ENCODE peak calls at places on chromosomes 16 and 17, in eight cellular contexts. One of them, this sample, is unnamed.

GRCh38 chr16:20704281-20704680 is 6.8 kb upstream of the ACSM1 start:
- DNase-seq in IMR-90: no peak
- DNase-seq in dorsolateral prefrontal cortex: no peak
- DNase-seq in thoracic aorta: no peak
- DNase-seq in pancreas: no peak
- DNase-seq in CD4-positive, CD25-positive, alpha-beta regulatory T cell: no peak
- DNase-seq in HepG2: peak; percentile 43
- DNase-seq in stomach: no peak
- DNase-seq in this sample: no peak

GRCh38 chr17:8285270-8286181 is 2.9 kb upstream of the RANGRF start:
- DNase-seq in pancreas: no peak
- DNase-seq in dorsolateral prefrontal cortex: no peak
- DNase-seq in IMR-90: no peak
- DNase-seq in thoracic aorta: no peak
- DNase-seq in CD4-positive, CD25-positive, alpha-beta regulatory T cell: no peak
- DNase-seq in stomach: peak; percentile 80
- DNase-seq in HepG2: no peak
- DNase-seq in this sample: no peak

GRCh38 chr16:52077656-52078055 is 469.3 kb downstream of the TOX3 start:
- DNase-seq in CD4-positive, CD25-positive, alpha-beta regulatory T cell: no peak
- DNase-seq in dorsolateral prefrontal cortex: no peak
- DNase-seq in thoracic aorta: no peak
- DNase-seq in IMR-90: no peak
- DNase-seq in pancreas: no peak
- DNase-seq in stomach: no peak
- DNase-seq in HepG2: no peak
- DNase-seq in this sample: no peak

GRCh38 chr17:44599298-44600175 is 42.3 kb downstream of the FZD2 start:
- DNase-seq in IMR-90: peak; percentile 99
- DNase-seq in CD4-positive, CD25-positive, alpha-beta regulatory T cell: no peak
- DNase-seq in stomach: peak; percentile 43
- DNase-seq in HepG2: no peak
- DNase-seq in pancreas: peak; percentile 18
- DNase-seq in thoracic aorta: peak; percentile 78
- DNase-seq in dorsolateral prefrontal cortex: no peak
- DNase-seq in this sample: no peak

GRCh38 chr16:20611350-20611902 is 35.3 kb upstream of the ACSM2B start:
- DNase-seq in pancreas: peak; percentile 92
- DNase-seq in thoracic aorta: no peak
- DNase-seq in stomach: peak; percentile 84
- DNase-seq in HepG2: no peak
- DNase-seq in dorsolateral prefrontal cortex: no peak
- DNase-seq in CD4-positive, CD25-positive, alpha-beta regulatory T cell: no peak
- DNase-seq in IMR-90: no peak
- DNase-seq in this sample: peak; percentile 60

GRCh38 chr17:59174671-59175070 is 19.1 kb downstream of the PRR11 start:
- DNase-seq in IMR-90: no peak
- DNase-seq in HepG2: no peak
- DNase-seq in CD4-positive, CD25-positive, alpha-beta regulatory T cell: no peak
- DNase-seq in thoracic aorta: no peak
- DNase-seq in stomach: no peak
- DNase-seq in dorsolateral prefrontal cortex: no peak
- DNase-seq in pancreas: no peak
- DNase-seq in this sample: no peak

GRCh38 chr17:40556884-40557414 is 8.3 kb downstream of the CCR7 start:
- DNase-seq in thoracic aorta: no peak
- DNase-seq in IMR-90: no peak
- DNase-seq in HepG2: no peak
- DNase-seq in dorsolateral prefrontal cortex: no peak
- DNase-seq in pancreas: no peak
- DNase-seq in CD4-positive, CD25-positive, alpha-beta regulatory T cell: no peak
- DNase-seq in stomach: peak; percentile 23
- DNase-seq in this sample: no peak

GRCh38 chr17:50604470-50604869 is 30.2 kb upstream of the ABCC3 start:
- DNase-seq in thoracic aorta: no peak
- DNase-seq in pancreas: no peak
- DNase-seq in HepG2: no peak
- DNase-seq in stomach: peak; percentile 37
- DNase-seq in CD4-positive, CD25-positive, alpha-beta regulatory T cell: no peak
- DNase-seq in IMR-90: peak; percentile 28
- DNase-seq in dorsolateral prefrontal cortex: no peak
- DNase-seq in this sample: no peak

GRCh38 chr16:67279296-67280089 is at the start of gene PLEKHG4:
- DNase-seq in pancreas: peak; percentile 85
- DNase-seq in dorsolateral prefrontal cortex: no peak
- DNase-seq in stomach: peak; percentile 84
- DNase-seq in IMR-90: peak; percentile 66
- DNase-seq in HepG2: peak; percentile 69
- DNase-seq in thoracic aorta: no peak
- DNase-seq in CD4-positive, CD25-positive, alpha-beta regulatory T cell: peak; percentile 85
- DNase-seq in this sample: peak; percentile 57

GRCh38 chr17:14211246-14211645 is 25.4 kb downstream of the CDRT15 start:
- DNase-seq in stomach: no peak
- DNase-seq in thoracic aorta: no peak
- DNase-seq in pancreas: no peak
- DNase-seq in dorsolateral prefrontal cortex: no peak
- DNase-seq in IMR-90: no peak
- DNase-seq in HepG2: no peak
- DNase-seq in CD4-positive, CD25-positive, alpha-beta regulatory T cell: peak; percentile 37
- DNase-seq in this sample: no peak

GRCh38 chr17:4297351-4297750 is 33.6 kb upstream of the ANKFY1 start:
- DNase-seq in thoracic aorta: no peak
- DNase-seq in IMR-90: peak; percentile 7
- DNase-seq in CD4-positive, CD25-positive, alpha-beta regulatory T cell: no peak
- DNase-seq in dorsolateral prefrontal cortex: no peak
- DNase-seq in stomach: no peak
- DNase-seq in pancreas: no peak
- DNase-seq in HepG2: no peak
- DNase-seq in this sample: no peak

GRCh38 chr17:4287710-4288109 is 23.9 kb upstream of the ANKFY1 start:
- DNase-seq in IMR-90: no peak
- DNase-seq in pancreas: no peak
- DNase-seq in thoracic aorta: no peak
- DNase-seq in stomach: no peak
- DNase-seq in CD4-positive, CD25-positive, alpha-beta regulatory T cell: no peak
- DNase-seq in HepG2: no peak
- DNase-seq in dorsolateral prefrontal cortex: no peak
- DNase-seq in this sample: no peak

GRCh38 chr17:4295686-4296085 is 31.9 kb upstream of the ANKFY1 start:
- DNase-seq in IMR-90: no peak
- DNase-seq in CD4-positive, CD25-positive, alpha-beta regulatory T cell: no peak
- DNase-seq in pancreas: no peak
- DNase-seq in HepG2: no peak
- DNase-seq in stomach: no peak
- DNase-seq in dorsolateral prefrontal cortex: no peak
- DNase-seq in thoracic aorta: no peak
- DNase-seq in this sample: no peak

GRCh38 chr17:4293572-4293971 is 29.8 kb upstream of the ANKFY1 start:
- DNase-seq in pancreas: no peak
- DNase-seq in IMR-90: no peak
- DNase-seq in HepG2: no peak
- DNase-seq in thoracic aorta: no peak
- DNase-seq in stomach: no peak
- DNase-seq in CD4-positive, CD25-positive, alpha-beta regulatory T cell: no peak
- DNase-seq in dorsolateral prefrontal cortex: no peak
- DNase-seq in this sample: no peak
- H3K27ac ChIP-seq in pancreas: no peak overlapping the region
- H3K27ac ChIP-seq in IMR-90: no peak overlapping the region
- H3K27ac ChIP-seq in HepG2: no peak overlapping the region
- H3K27ac ChIP-seq in thoracic aorta: no peak overlapping the region
- H3K27ac ChIP-seq in stomach: no peak overlapping the region
- H3K27ac ChIP-seq in CD4-positive, CD25-positive, alpha-beta regulatory T cell: no peak overlapping the region
- H3K27ac ChIP-seq in dorsolateral prefrontal cortex: no peak overlapping the region
- H3K27ac ChIP-seq in this sample: no peak overlapping the region

DNA sequence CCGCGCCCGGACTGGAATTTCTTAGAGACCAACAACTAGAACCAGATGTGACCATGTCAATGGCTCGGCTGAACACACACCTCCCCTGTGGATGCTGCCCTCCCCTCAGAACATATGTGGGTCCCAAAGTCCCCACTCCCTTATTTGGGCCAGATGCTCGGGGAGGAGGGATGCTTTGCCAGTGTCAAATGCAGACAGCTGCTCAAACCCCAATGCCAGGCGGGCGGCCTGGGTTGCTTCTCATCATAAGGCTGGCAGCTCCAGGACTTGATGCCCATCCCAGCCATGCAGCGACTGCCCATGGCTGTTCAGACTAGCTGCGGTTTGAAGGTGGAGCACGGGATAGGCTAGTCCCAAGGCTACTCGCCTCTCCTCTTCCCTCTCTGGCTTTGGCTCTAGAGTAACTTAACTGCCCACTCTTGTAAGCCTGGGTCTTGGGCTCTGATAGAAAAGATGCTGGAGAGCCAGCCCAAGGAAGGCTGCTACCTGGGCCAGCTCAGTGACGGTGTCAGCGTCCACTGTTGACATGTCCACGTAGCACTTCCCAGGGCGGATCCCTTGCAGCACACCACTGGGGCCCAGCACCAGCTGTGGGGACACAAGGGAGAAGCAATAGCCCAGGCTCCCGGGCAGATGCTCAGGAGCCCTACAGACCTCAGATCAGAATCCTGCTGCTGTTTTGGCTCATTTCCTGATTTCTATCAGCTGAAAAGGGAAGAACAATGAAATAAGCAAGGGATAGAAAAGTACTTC is 11.0 kb upstream of the ROGDI start:
- DNase-seq in CD4-positive, CD25-positive, alpha-beta regulatory T cell: no peak
- DNase-seq in dorsolateral prefrontal cortex: no peak
- DNase-seq in HepG2: no peak
- DNase-seq in thoracic aorta: no peak
- DNase-seq in pancreas: no peak
- DNase-seq in stomach: no peak
- DNase-seq in IMR-90: no peak
- DNase-seq in this sample: no peak
- H3K27ac ChIP-seq in CD4-positive, CD25-positive, alpha-beta regulatory T cell: no peak overlapping the region
- H3K27ac ChIP-seq in dorsolateral prefrontal cortex: peak overlapping the region; percentile 47
- H3K27ac ChIP-seq in HepG2: no peak overlapping the region
- H3K27ac ChIP-seq in thoracic aorta: peak overlapping the region; percentile 43
- H3K27ac ChIP-seq in pancreas: no peak overlapping the region
- H3K27ac ChIP-seq in stomach: no peak overlapping the region
- H3K27ac ChIP-seq in IMR-90: peak overlapping the region; percentile 17
- H3K27ac ChIP-seq in this sample: no peak overlapping the region

DNA sequence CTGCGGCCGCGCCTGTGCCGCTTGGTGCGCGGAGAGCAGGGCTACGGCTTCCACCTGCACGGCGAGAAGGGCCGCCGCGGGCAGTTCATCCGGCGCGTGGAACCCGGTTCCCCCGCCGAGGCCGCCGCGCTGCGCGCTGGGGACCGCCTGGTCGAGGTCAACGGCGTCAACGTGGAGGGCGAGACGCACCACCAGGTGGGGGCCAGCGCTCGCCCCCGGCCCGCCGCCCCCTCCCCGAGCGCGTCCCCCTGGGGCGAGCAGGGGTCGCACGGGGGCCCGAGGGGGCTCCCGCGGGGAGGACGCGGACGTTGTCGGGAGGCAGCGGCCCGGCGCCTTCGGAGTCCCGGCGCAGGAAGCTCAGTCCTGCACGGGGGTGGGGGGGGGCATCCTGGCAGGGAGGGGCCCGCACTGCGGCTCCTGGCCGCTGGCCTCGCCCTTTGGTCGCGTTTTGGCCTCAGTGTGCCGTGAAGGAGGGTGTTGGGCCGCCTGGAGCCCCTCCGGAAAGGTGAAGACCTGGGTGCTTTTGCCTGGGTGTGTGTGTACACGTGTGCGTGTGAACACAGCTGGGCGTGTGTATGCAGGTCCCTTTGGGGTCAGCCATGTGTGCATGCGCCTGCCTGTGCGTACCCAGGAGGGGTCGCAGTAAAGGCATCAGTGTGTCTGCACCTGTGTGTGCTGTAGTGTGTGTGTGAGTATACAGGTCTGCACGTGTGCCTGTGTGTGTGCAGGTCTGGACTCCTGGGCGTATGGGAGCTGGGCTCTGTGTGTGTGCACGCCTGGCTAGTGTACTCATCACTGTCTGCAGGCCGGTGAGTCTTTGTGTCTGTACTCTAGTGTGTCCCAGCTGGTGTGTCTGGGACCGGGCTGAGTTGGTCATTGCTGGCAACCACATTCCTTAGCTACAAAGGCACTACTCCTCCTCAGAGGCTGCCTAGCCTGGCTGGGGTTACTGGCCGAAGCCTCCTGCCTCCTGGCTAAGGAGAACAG is 615 bp downstream of the NHERF2 start:
- DNase-seq in pancreas: peak; percentile 27
- DNase-seq in HepG2: peak; percentile 42
- DNase-seq in IMR-90: peak; percentile 59
- DNase-seq in thoracic aorta: no peak
- DNase-seq in CD4-positive, CD25-positive, alpha-beta regulatory T cell: no peak
- DNase-seq in dorsolateral prefrontal cortex: no peak
- DNase-seq in stomach: no peak
- DNase-seq in this sample: no peak
- H3K27ac ChIP-seq in pancreas: no peak overlapping the region
- H3K27ac ChIP-seq in HepG2: no peak overlapping the region
- H3K27ac ChIP-seq in IMR-90: peak overlapping the region; percentile 38
- H3K27ac ChIP-seq in thoracic aorta: no peak overlapping the region
- H3K27ac ChIP-seq in CD4-positive, CD25-positive, alpha-beta regulatory T cell: no peak overlapping the region
- H3K27ac ChIP-seq in dorsolateral prefrontal cortex: no peak overlapping the region
- H3K27ac ChIP-seq in stomach: peak overlapping the region; percentile 72
- H3K27ac ChIP-seq in this sample: no peak overlapping the region

DNA sequence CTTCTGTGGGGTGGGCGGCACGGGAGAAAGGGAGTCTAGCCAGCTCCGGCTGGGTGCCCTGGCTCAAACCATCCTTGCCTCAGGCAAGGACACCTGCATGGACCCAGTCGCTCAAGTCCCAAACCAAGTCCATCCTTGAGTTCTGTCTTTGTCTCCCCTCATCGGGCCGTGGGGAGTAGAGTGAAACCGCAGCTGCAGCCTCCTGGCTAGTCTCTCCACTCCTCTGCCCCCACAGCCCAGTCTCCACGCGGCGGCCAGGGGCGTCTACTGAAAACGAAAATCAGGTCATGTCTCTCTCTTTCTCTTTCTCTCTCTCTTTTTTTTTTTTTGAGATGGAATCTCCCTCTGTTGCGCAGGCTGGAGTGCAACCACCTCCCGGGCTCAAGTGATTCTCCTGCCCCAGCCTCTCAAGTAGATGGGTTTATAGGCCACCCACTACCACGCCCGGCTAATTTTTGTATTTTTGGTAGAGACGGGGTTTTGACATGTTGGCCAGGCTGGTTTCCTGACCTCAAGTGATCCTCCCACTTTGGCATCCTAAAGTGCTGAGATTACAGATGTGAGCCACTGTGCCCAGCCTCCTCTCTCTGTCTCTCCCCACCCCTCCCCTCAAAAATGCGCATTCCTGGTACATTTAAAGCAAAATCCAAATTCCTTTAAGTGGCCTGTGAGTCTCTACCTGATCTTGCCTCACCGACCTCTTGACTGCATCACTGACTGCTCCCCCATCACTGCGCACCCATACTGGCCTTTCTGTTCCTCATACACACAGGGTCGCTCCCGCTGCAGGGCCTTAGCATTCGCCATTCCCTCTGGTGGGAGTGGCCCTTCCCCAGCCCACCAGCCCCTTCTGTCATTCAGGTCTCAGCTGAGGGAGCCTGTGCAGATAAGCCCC is 17.7 kb upstream of the RMI2 start:
- DNase-seq in HepG2: no peak
- DNase-seq in thoracic aorta: no peak
- DNase-seq in pancreas: no peak
- DNase-seq in IMR-90: no peak
- DNase-seq in stomach: no peak
- DNase-seq in CD4-positive, CD25-positive, alpha-beta regulatory T cell: peak; percentile 45
- DNase-seq in dorsolateral prefrontal cortex: no peak
- DNase-seq in this sample: no peak
- H3K27ac ChIP-seq in HepG2: no peak overlapping the region
- H3K27ac ChIP-seq in thoracic aorta: no peak overlapping the region
- H3K27ac ChIP-seq in pancreas: no peak overlapping the region
- H3K27ac ChIP-seq in IMR-90: peak overlapping the region; percentile 92
- H3K27ac ChIP-seq in stomach: no peak overlapping the region
- H3K27ac ChIP-seq in CD4-positive, CD25-positive, alpha-beta regulatory T cell: no peak overlapping the region
- H3K27ac ChIP-seq in dorsolateral prefrontal cortex: no peak overlapping the region
- H3K27ac ChIP-seq in this sample: no peak overlapping the region

GRCh38 chr17:1943432-1943802 is 81.7 kb downstream of the RTN4RL1 start:
- DNase-seq in HepG2: no peak
- DNase-seq in thoracic aorta: no peak
- DNase-seq in IMR-90: no peak
- DNase-seq in CD4-positive, CD25-positive, alpha-beta regulatory T cell: no peak
- DNase-seq in pancreas: no peak
- DNase-seq in stomach: no peak
- DNase-seq in dorsolateral prefrontal cortex: no peak
- DNase-seq in this sample: no peak
- H3K27ac ChIP-seq in HepG2: no peak overlapping the region
- H3K27ac ChIP-seq in thoracic aorta: no peak overlapping the region
- H3K27ac ChIP-seq in IMR-90: no peak overlapping the region
- H3K27ac ChIP-seq in CD4-positive, CD25-positive, alpha-beta regulatory T cell: no peak overlapping the region
- H3K27ac ChIP-seq in pancreas: no peak overlapping the region
- H3K27ac ChIP-seq in stomach: no peak overlapping the region
- H3K27ac ChIP-seq in dorsolateral prefrontal cortex: peak overlapping the region; percentile 29
- H3K27ac ChIP-seq in this sample: no peak overlapping the region

This sample was measured in caudate nucleus.